ENCODE peak calls at places on chromosomes 3 and 15, in five cellular contexts. H is NT2/D1, W is H1, P is HepG2, T is GM12878. F is an unnamed sample.

GRCh38 chr3:66671348-66671747 is 170.5 kb upstream of the LRIG1 start:
- DNase-seq in P (no peak), T (no peak), H (no peak), W (no peak), F (no peak)

GRCh38 chr15:52139599-52140462 is 27.3 kb upstream of the BCL2L10 start:
- DNase-seq in H (peak), W (peak), P (peak), T (peak), F (peak)

GRCh38 chr3:151912041-151912440 is 38.6 kb downstream of the SUCNR1 start:
- DNase-seq in T (no peak), H (no peak), P (no peak), W (no peak), F (no peak)

GRCh38 chr3:10198761-10199688 is 34.3 kb downstream of the IRAK2 start:
- DNase-seq in H (no peak), W (no peak), T (peak), P (peak), F (no peak)

GRCh38 chr3:114660124-114660523 is 366.3 kb downstream of the TIGIT start:
- DNase-seq in T (no peak), P (no peak), H (no peak), W (no peak), F (no peak)

GRCh38 chr15:68313501-68314390 is 36.2 kb downstream of the FEM1B start:
- DNase-seq in H (no peak), P (no peak), W (no peak), T (no peak), F (no peak)

GRCh38 chr3:179449621-179450020 is 1.6 kb downstream of the GNB4 start:
- DNase-seq in W (no peak), H (no peak), P (no peak), T (no peak), F (no peak)

GRCh38 chr3:108006077-108006675 is 84.7 kb downstream of the CD47 start:
- DNase-seq in P (peak), W (no peak), T (no peak), H (no peak), F (no peak)

GRCh38 chr3:189276481-189277190 is 104.9 kb downstream of the TPRG1 start:
- DNase-seq in H (no peak), T (no peak), W (no peak), P (no peak), F (no peak)

GRCh38 chr3:72767927-72768880 is 80.0 kb downstream of the SHQ1 start:
- DNase-seq in W (no peak), T (no peak), H (peak), P (no peak), F (no peak)

GRCh38 chr15:89664951-89665350 is 9.7 kb upstream of the KIF7 start:
- DNase-seq in H (no peak), P (no peak), W (no peak), T (no peak), F (peak)

GRCh38 chr15:41102854-41103253 is 13.2 kb downstream of the INO80 start:
- DNase-seq in P (no peak), H (no peak), T (no peak), W (no peak), F (no peak)

GRCh38 chr3:138937690-138938055 is 9.3 kb downstream of the FOXL2 start:
- DNase-seq in W (no peak), P (no peak), H (no peak), T (no peak), F (no peak)

GRCh38 chr15:50911001-50911400 is 2.5 kb downstream of the AP4E1 start:
- DNase-seq in T (no peak), W (no peak), H (no peak), P (no peak), F (no peak)

GRCh38 chr15:28930476-28931291 is 44.9 kb downstream of the APBA2 start:
- DNase-seq in T (no peak), W (no peak), P (no peak), H (no peak), F (no peak)

GRCh38 chr15:100147828-100148227 is 193.9 kb downstream of the ADAMTS17 start:
- DNase-seq in T (no peak), P (no peak), W (no peak), H (no peak), F (no peak)

GRCh38 chr15:51322622-51323296 is 15.6 kb downstream of the CYP19A1 start:
- DNase-seq in T (no peak), H (no peak), W (no peak), P (no peak), F (no peak)

GRCh38 chr15:51448592-51449494 is 107.4 kb downstream of the GLDN start:
- DNase-seq in H (no peak), P (no peak), T (no peak), W (no peak), F (no peak)

GRCh38 chr3:174466471-174467054 is 392.6 kb upstream of the NAALADL2 start:
- DNase-seq in T (no peak), H (peak), W (no peak), P (no peak), F (no peak)

GRCh38 chr3:156638271-156638670 is 36.1 kb upstream of the TIPARP start:
- DNase-seq in T (no peak), P (no peak), W (no peak), H (no peak), F (no peak)

GRCh38 chr15:40829155-40829554 is 647 bp upstream of the PPP1R14D start:
- DNase-seq in P (no peak), W (no peak), H (no peak), T (no peak), F (no peak)

GRCh38 chr3:62607287-62608029 is 234.1 kb upstream of the FEZF2 start:
- DNase-seq in W (no peak), P (no peak), T (no peak), H (no peak), F (no peak)

GRCh38 chr3:11551019-11551418 is 92.7 kb downstream of the VGLL4 start:
- DNase-seq in T (no peak), P (no peak), H (no peak), W (no peak), F (no peak)

GRCh38 chr3:38122712-38123290 is 14.1 kb downstream of the ACAA1 start:
- DNase-seq in P (no peak), W (no peak), H (no peak), T (no peak), F (no peak)

GRCh38 chr3:12143949-12144504 is 14.7 kb downstream of the TIMP4 start:
- DNase-seq in H (no peak), W (no peak), P (no peak), T (no peak), F (no peak)

GRCh38 chr3:5376761-5377160 is 189.3 kb downstream of the EDEM1 start:
- DNase-seq in H (peak), W (peak), P (peak), T (no peak), F (no peak)

GRCh38 chr15:40936709-40937666 is 7.8 kb downstream of the DLL4 start:
- DNase-seq in T (no peak), W (no peak), H (no peak), P (peak), F (no peak)

GRCh38 chr3:193168911-193169310 is 72.1 kb upstream of the PLAAT1 start:
- DNase-seq in H (no peak), T (no peak), P (no peak), W (no peak), F (no peak)

GRCh38 chr15:37903932-37904493 is 30.4 kb upstream of the TMCO5A start:
- DNase-seq in P (no peak), H (no peak), T (no peak), W (no peak), F (no peak)
- TF ChIP-seq SUZ12 in P (no peak), H (no peak), T (no peak), W (no peak), F (no peak)

DNA sequence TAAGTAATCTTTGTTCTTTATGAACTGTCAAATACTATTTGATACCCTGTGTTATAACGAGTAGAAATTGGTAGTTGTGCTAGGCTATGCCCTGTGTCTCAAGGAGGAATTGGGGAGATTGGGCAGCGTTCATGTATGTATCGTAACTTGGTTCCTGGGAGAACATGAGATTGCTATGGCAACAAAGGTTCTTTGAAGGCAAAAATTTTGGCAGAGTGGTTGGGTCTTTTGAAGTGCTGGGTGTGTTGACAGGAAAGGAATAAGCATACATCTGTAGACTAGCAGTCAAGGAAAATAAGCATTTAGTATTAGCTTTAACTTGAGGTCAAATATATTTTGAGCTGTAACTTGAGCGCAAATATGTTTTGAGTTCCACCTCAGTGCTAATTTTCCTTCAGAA is 45.3 kb downstream of the TCF12 start:
- DNase-seq in W (no peak), T (no peak), H (no peak), P (peak), F (no peak)
- TF ChIP-seq SUZ12 in W (no peak), T (no peak), H (no peak), P (no peak), F (no peak)

GRCh38 chr15:91290553-91290952 is 190.5 kb downstream of the SV2B start:
- DNase-seq in P (no peak), T (no peak), W (no peak), H (no peak), F (no peak)

GRCh38 chr15:91291673-91292072 is 191.6 kb downstream of the SV2B start:
- DNase-seq in T (no peak), W (no peak), P (no peak), H (peak), F (peak)

GRCh38 chr15:91294795-91295194 is 194.7 kb downstream of the SV2B start:
- DNase-seq in P (no peak), H (no peak), W (no peak), T (no peak), F (no peak)

DNA sequence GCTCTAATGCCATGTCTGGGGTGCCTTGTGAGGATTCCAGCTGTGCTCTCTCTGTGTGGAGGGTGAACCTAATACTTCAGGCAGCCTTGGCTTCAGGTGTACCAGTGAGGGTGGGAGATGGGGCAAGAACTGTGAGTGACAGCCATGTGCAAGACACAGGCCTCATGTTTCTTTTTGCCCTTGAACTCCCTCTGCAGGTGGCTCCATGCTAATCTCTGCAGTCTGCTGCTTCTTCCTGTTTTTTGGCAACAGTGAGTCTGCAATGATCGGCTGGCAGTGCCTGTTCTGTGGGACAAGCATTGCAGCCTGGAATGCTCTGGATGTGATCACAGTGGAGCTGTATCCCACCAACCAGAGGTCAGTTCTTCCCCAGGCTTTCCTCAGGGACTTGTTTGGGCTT is 189.3 kb downstream of the SV2B start:
- DNase-seq in T (no peak), P (no peak), H (peak), W (no peak), F (no peak)
- TF ChIP-seq SUZ12 in T (no peak), P (no peak), H (no peak), W (no peak), F (no peak)

GRCh38 chr15:42404461-42405235 is 45.3 kb downstream of the CAPN3 start:
- DNase-seq in H (no peak), T (no peak), W (no peak), P (peak), F (no peak)

GRCh38 chr15:42402806-42403205 is 43.5 kb downstream of the CAPN3 start:
- DNase-seq in W (no peak), H (no peak), T (no peak), P (no peak), F (no peak)

GRCh38 chr15:42403389-42403788 is 44.1 kb downstream of the CAPN3 start:
- DNase-seq in W (no peak), H (no peak), T (no peak), P (no peak), F (no peak)

GRCh38 chr15:42405876-42406482 is 46.7 kb downstream of the CAPN3 start:
- DNase-seq in P (peak), H (no peak), T (no peak), W (no peak), F (no peak)

GRCh38 chr15:42401544-42402478 is 42.5 kb downstream of the CAPN3 start:
- DNase-seq in P (no peak), W (no peak), H (no peak), T (no peak), F (no peak)
- TF ChIP-seq SUZ12 in P (no peak), W (no peak), H (no peak), T (no peak), F (no peak)

DNA sequence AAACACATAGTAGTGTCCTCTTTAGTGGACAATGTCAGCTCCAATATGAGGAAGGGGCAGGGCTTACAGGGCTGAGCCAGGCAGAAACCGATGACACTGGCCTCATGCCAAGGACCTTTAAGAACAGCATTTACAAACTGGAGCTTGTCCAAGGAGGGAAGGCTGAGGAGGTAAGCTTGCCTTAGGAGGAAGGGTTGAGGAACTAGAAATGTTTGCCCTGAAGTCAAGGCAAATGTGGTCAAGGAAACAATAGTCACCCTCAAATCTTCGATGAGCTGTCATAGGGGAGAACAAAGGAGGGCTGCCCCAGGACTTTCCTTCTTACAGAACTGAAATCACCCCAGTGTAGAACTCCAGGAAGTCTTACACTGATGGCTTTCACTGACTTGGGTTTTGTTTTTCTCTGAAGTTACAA is 136.4 kb downstream of the LIPC start:
- DNase-seq in P (no peak), H (no peak), T (no peak), W (no peak), F (no peak)
- TF ChIP-seq SUZ12 in P (no peak), H (no peak), T (no peak), W (no peak), F (no peak)

DNA sequence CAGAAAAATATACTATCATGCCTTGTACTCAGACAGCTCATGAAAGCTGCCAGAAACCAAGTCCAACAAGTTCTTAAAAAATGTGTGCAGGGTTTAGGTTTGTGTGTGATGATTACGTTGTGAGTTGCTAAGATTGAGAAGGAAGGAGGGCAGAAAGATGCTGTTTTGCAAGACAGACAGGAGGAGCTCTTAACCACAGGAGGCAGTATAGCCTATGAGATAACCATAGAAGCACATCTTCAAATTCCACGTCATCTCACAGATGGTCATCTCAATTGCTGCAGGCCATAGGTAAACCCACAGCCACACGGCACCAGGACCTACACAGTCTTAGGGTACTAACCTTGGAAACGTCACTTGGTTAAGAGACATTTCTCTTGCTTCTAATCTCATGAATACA is 192.0 kb downstream of the STT3B start:
- DNase-seq in T (no peak), W (no peak), P (no peak), H (no peak), F (peak)
- TF ChIP-seq SUZ12 in T (no peak), W (no peak), P (no peak), H (no peak), F (no peak)

GRCh38 chr3:8769088-8769822 is at the start of gene OXTR:
- DNase-seq in T (no peak), P (peak), H (peak), W (peak), F (peak)
- TF ChIP-seq SUZ12 in T (no peak), P (no peak), H (no peak), W (no peak), F (no peak)